ENCODE peak calls at places on chromosomes 6 and 20, in seven cellular contexts. One of them, this sample, is unnamed.

GRCh38 chr6:169702640-169703246 is 817 bp downstream of the C6orf120 start:
- DNase-seq in SK-N-SH: peak
- DNase-seq in H1: no peak
- DNase-seq in K562: no peak
- DNase-seq in HepG2: peak
- DNase-seq in HCT116: no peak
- DNase-seq in GM12878: no peak
- DNase-seq in this sample: peak

GRCh38 chr6:167524720-167525119 is 199.8 kb downstream of the TTLL2 start:
- DNase-seq in H1: no peak
- DNase-seq in HepG2: no peak
- DNase-seq in GM12878: no peak
- DNase-seq in SK-N-SH: no peak
- DNase-seq in HCT116: no peak
- DNase-seq in K562: no peak
- DNase-seq in this sample: no peak

GRCh38 chr6:80553071-80553740 is 446.7 kb downstream of the BCKDHB start:
- DNase-seq in HepG2: no peak
- DNase-seq in H1: no peak
- DNase-seq in GM12878: no peak
- DNase-seq in SK-N-SH: no peak
- DNase-seq in K562: no peak
- DNase-seq in HCT116: no peak
- DNase-seq in this sample: no peak

GRCh38 chr6:39439342-39440038 is 117.0 kb upstream of the KCNK16 start:
- DNase-seq in HCT116: no peak
- DNase-seq in HepG2: no peak
- DNase-seq in GM12878: no peak
- DNase-seq in H1: peak
- DNase-seq in K562: no peak
- DNase-seq in SK-N-SH: no peak
- DNase-seq in this sample: no peak

GRCh38 chr6:111813247-111814162 is 59.7 kb downstream of the FYN start:
- DNase-seq in K562: no peak
- DNase-seq in HepG2: no peak
- DNase-seq in HCT116: no peak
- DNase-seq in GM12878: no peak
- DNase-seq in H1: no peak
- DNase-seq in SK-N-SH: no peak
- DNase-seq in this sample: no peak

GRCh38 chr6:30819287-30819917 is 64.9 kb upstream of the DDR1 start:
- DNase-seq in H1: no peak
- DNase-seq in SK-N-SH: no peak
- DNase-seq in K562: no peak
- DNase-seq in HepG2: no peak
- DNase-seq in GM12878: no peak
- DNase-seq in HCT116: no peak
- DNase-seq in this sample: no peak

GRCh38 chr6:9628819-9629218 is 786.1 kb downstream of the TFAP2A start:
- DNase-seq in H1: no peak
- DNase-seq in K562: no peak
- DNase-seq in HepG2: no peak
- DNase-seq in SK-N-SH: no peak
- DNase-seq in HCT116: no peak
- DNase-seq in GM12878: no peak
- DNase-seq in this sample: no peak

GRCh38 chr6:36844232-36845170 is 5.3 kb upstream of the CPNE5 start:
- DNase-seq in HCT116: no peak
- DNase-seq in K562: no peak
- DNase-seq in SK-N-SH: peak
- DNase-seq in GM12878: no peak
- DNase-seq in H1: no peak
- DNase-seq in HepG2: no peak
- DNase-seq in this sample: no peak

GRCh38 chr6:152135755-152136448 is 328.4 kb downstream of the ESR1 start:
- DNase-seq in SK-N-SH: no peak
- DNase-seq in GM12878: no peak
- DNase-seq in K562: no peak
- DNase-seq in HepG2: peak
- DNase-seq in HCT116: no peak
- DNase-seq in H1: no peak
- DNase-seq in this sample: no peak

GRCh38 chr6:149239573-149240209 is 77.8 kb upstream of the TAB2 start:
- DNase-seq in GM12878: no peak
- DNase-seq in HCT116: no peak
- DNase-seq in H1: no peak
- DNase-seq in SK-N-SH: no peak
- DNase-seq in HepG2: no peak
- DNase-seq in K562: no peak
- DNase-seq in this sample: no peak

GRCh38 chr20:1376453-1377270 is 16.2 kb downstream of the FKBP1A start:
- DNase-seq in K562: no peak
- DNase-seq in SK-N-SH: no peak
- DNase-seq in GM12878: no peak
- DNase-seq in HCT116: no peak
- DNase-seq in HepG2: no peak
- DNase-seq in H1: no peak
- DNase-seq in this sample: no peak

GRCh38 chr6:70371454-70372105 is 41.7 kb upstream of the FAM135A start:
- DNase-seq in H1: no peak
- DNase-seq in GM12878: no peak
- DNase-seq in K562: peak
- DNase-seq in SK-N-SH: peak
- DNase-seq in HepG2: peak
- DNase-seq in HCT116: peak
- DNase-seq in this sample: peak

GRCh38 chr6:152635949-152636674 is 1.1 kb downstream of the SYNE1 start:
- DNase-seq in HCT116: no peak
- DNase-seq in SK-N-SH: peak
- DNase-seq in H1: peak
- DNase-seq in HepG2: no peak
- DNase-seq in K562: no peak
- DNase-seq in GM12878: no peak
- DNase-seq in this sample: no peak

GRCh38 chr20:19815553-19815991 is 57.5 kb downstream of the RIN2 start:
- DNase-seq in K562: no peak
- DNase-seq in HCT116: peak
- DNase-seq in GM12878: no peak
- DNase-seq in SK-N-SH: no peak
- DNase-seq in HepG2: peak
- DNase-seq in H1: no peak
- DNase-seq in this sample: no peak

GRCh38 chr6:71460933-71461332 is 172.3 kb downstream of the OGFRL1 start:
- DNase-seq in GM12878: no peak
- DNase-seq in HepG2: no peak
- DNase-seq in SK-N-SH: no peak
- DNase-seq in HCT116: no peak
- DNase-seq in H1: no peak
- DNase-seq in K562: no peak
- DNase-seq in this sample: no peak

GRCh38 chr20:25043499-25044260 is 14.3 kb downstream of the ACSS1 start:
- DNase-seq in SK-N-SH: no peak
- DNase-seq in K562: no peak
- DNase-seq in HCT116: no peak
- DNase-seq in HepG2: no peak
- DNase-seq in GM12878: no peak
- DNase-seq in H1: no peak
- DNase-seq in this sample: no peak

GRCh38 chr6:34618430-34619182 is 62.5 kb upstream of the SPDEF start:
- DNase-seq in HepG2: peak
- DNase-seq in HCT116: no peak
- DNase-seq in SK-N-SH: no peak
- DNase-seq in H1: no peak
- DNase-seq in GM12878: no peak
- DNase-seq in K562: no peak
- DNase-seq in this sample: no peak

GRCh38 chr20:11509776-11510175 is 407.9 kb upstream of the BTBD3 start:
- DNase-seq in GM12878: no peak
- DNase-seq in HepG2: no peak
- DNase-seq in HCT116: no peak
- DNase-seq in K562: no peak
- DNase-seq in H1: no peak
- DNase-seq in SK-N-SH: no peak
- DNase-seq in this sample: no peak

GRCh38 chr6:127069659-127070279 is 48.7 kb upstream of the RSPO3 start:
- DNase-seq in H1: no peak
- DNase-seq in SK-N-SH: peak
- DNase-seq in HepG2: peak
- DNase-seq in K562: peak
- DNase-seq in HCT116: peak
- DNase-seq in GM12878: no peak
- DNase-seq in this sample: peak

GRCh38 chr6:69846770-69847506 is 19.4 kb upstream of the COL19A1 start:
- DNase-seq in HCT116: no peak
- DNase-seq in K562: no peak
- DNase-seq in HepG2: no peak
- DNase-seq in H1: no peak
- DNase-seq in GM12878: no peak
- DNase-seq in SK-N-SH: no peak
- DNase-seq in this sample: no peak

GRCh38 chr20:12030470-12030869 is 112.8 kb downstream of the BTBD3 start:
- DNase-seq in SK-N-SH: no peak
- DNase-seq in H1: no peak
- DNase-seq in K562: no peak
- DNase-seq in HCT116: no peak
- DNase-seq in GM12878: no peak
- DNase-seq in HepG2: no peak
- DNase-seq in this sample: no peak

GRCh38 chr6:7461416-7461815 is 71.8 kb downstream of the RIOK1 start:
- DNase-seq in GM12878: no peak
- DNase-seq in H1: no peak
- DNase-seq in SK-N-SH: no peak
- DNase-seq in HepG2: no peak
- DNase-seq in K562: no peak
- DNase-seq in HCT116: no peak
- DNase-seq in this sample: no peak
- TF ChIP-seq JUND in GM12878: no peak
- TF ChIP-seq JUND in H1: no peak
- TF ChIP-seq JUND in SK-N-SH: no peak
- TF ChIP-seq JUND in HepG2: no peak
- TF ChIP-seq JUND in K562: no peak
- TF ChIP-seq JUND in HCT116: no peak
- TF ChIP-seq JUND in this sample: no peak

DNA sequence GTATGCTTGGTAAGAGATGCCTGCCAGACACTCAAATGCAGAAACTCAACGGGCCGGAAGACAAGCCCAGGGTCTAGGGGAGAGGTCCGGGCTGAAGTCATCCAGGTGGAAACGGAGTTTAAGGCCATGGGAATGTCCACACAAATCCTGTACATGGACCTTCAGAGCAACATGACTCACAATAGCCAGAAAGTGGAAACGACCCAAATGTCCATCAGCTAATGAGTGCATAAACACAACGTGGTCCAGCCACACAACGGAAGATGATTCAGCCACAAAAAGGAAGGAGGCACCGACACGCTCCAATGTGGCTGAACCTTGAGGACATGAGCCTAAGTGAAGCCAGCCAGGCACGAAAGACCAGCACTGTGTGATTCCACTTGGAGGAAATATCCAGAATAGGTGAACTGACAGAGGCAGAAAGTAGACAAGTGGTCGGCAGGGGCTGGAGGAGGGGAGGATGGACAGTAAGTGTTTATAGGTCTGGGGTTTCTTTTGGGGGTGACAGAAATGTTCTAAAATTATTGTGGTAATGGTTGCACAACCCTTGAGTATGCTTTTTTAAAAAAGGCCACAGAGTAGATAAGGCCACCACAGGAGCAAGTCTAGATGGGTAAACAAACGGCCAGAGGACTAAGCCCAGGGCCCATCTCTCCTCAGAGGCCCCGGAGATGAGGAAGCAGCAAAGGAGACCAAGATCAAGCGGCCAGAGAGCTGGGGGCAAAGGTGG is 105.6 kb downstream of the PREX1 start:
- DNase-seq in SK-N-SH: no peak
- DNase-seq in H1: no peak
- DNase-seq in GM12878: no peak
- DNase-seq in K562: no peak
- DNase-seq in HCT116: no peak
- DNase-seq in HepG2: no peak
- DNase-seq in this sample: no peak
- TF ChIP-seq JUND in SK-N-SH: no peak
- TF ChIP-seq JUND in H1: no peak
- TF ChIP-seq JUND in GM12878: no peak
- TF ChIP-seq JUND in K562: no peak
- TF ChIP-seq JUND in HCT116: no peak
- TF ChIP-seq JUND in HepG2: no peak
- TF ChIP-seq JUND in this sample: no peak

DNA sequence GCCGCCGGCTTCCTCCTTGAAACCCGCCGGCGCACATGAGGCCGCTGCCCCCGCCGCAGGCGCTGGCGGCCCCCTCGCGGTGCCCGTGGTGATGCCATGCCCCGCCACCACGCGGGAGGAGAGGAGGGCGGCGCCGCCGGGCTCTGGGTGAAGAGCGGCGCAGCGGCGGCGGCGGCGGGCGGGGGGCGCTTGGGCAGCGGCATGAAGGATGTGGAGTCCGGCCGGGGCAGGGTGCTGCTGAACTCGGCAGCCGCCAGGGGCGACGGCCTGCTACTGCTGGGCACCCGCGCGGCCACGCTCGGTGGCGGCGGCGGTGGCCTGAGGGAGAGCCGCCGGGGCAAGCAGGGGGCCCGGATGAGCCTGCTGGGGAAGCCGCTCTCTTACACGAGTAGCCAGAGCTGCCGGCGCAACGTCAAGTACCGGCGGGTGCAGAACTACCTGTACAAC is 253 bp downstream of the KCNQ5 start:
- DNase-seq in K562: peak
- DNase-seq in GM12878: no peak
- DNase-seq in H1: peak
- DNase-seq in HepG2: no peak
- DNase-seq in HCT116: no peak
- DNase-seq in SK-N-SH: peak
- DNase-seq in this sample: peak
- TF ChIP-seq JUND in K562: no peak
- TF ChIP-seq JUND in GM12878: no peak
- TF ChIP-seq JUND in H1: no peak
- TF ChIP-seq JUND in HepG2: no peak
- TF ChIP-seq JUND in HCT116: no peak
- TF ChIP-seq JUND in SK-N-SH: no peak
- TF ChIP-seq JUND in this sample: no peak

GRCh38 chr6:150466196-150466595 is 97.4 kb downstream of the IYD start:
- DNase-seq in K562: no peak
- DNase-seq in HCT116: no peak
- DNase-seq in HepG2: no peak
- DNase-seq in GM12878: no peak
- DNase-seq in H1: no peak
- DNase-seq in SK-N-SH: no peak
- DNase-seq in this sample: no peak

GRCh38 chr6:150470131-150470530 is 101.3 kb downstream of the IYD start:
- DNase-seq in GM12878: no peak
- DNase-seq in SK-N-SH: no peak
- DNase-seq in K562: no peak
- DNase-seq in HCT116: no peak
- DNase-seq in H1: no peak
- DNase-seq in HepG2: no peak
- DNase-seq in this sample: no peak

GRCh38 chr6:150464966-150465365 is 96.2 kb downstream of the IYD start:
- DNase-seq in SK-N-SH: no peak
- DNase-seq in GM12878: no peak
- DNase-seq in H1: no peak
- DNase-seq in HepG2: no peak
- DNase-seq in K562: no peak
- DNase-seq in HCT116: no peak
- DNase-seq in this sample: no peak

GRCh38 chr6:150463852-150464251 is 95.0 kb downstream of the IYD start:
- DNase-seq in SK-N-SH: no peak
- DNase-seq in HepG2: no peak
- DNase-seq in GM12878: no peak
- DNase-seq in HCT116: no peak
- DNase-seq in K562: no peak
- DNase-seq in H1: no peak
- DNase-seq in this sample: no peak

GRCh38 chr6:150465610-150466009 is 96.8 kb downstream of the IYD start:
- DNase-seq in SK-N-SH: no peak
- DNase-seq in HCT116: no peak
- DNase-seq in K562: no peak
- DNase-seq in H1: no peak
- DNase-seq in HepG2: no peak
- DNase-seq in GM12878: no peak
- DNase-seq in this sample: no peak
- TF ChIP-seq JUND in SK-N-SH: no peak
- TF ChIP-seq JUND in HCT116: peak
- TF ChIP-seq JUND in K562: no peak
- TF ChIP-seq JUND in H1: no peak
- TF ChIP-seq JUND in HepG2: no peak
- TF ChIP-seq JUND in GM12878: no peak
- TF ChIP-seq JUND in this sample: no peak

This sample was measured in T47D.